ENCODE peak calls at places on chromosomes 11 and 22, in five cellular contexts. Y is testis, O is cardiac fibroblast, V is adrenal gland, G is psoas muscle. Q is an unnamed sample.

GRCh38 chr22:25564979-25565677 is 653 bp downstream of the GRK3 start:
- DNase-seq in Y (peak; percentile 26), O (peak; percentile 26), V (peak; percentile 39), G (peak; percentile 59), Q (peak; percentile 40)

GRCh38 chr11:98728421-98728820 is 292.3 kb upstream of the CNTN5 start:
- DNase-seq in Y (no peak), O (no peak), V (no peak), G (no peak), Q (no peak)

GRCh38 chr11:103633037-103633788 is 403.2 kb upstream of the DDI1 start:
- DNase-seq in Y (no peak), O (peak; percentile 41), V (no peak), G (no peak), Q (peak; percentile 61)

GRCh38 chr22:23375031-23375827 is 194.9 kb downstream of the BCR start:
- DNase-seq in Y (no peak), O (no peak), V (no peak), G (no peak), Q (no peak)

GRCh38 chr22:46582281-46582811 is 37.8 kb upstream of the GRAMD4 start:
- DNase-seq in Y (no peak), O (no peak), V (peak; percentile 5), G (peak; percentile 48), Q (no peak)

GRCh38 chr22:29152381-29153138 is 53.1 kb upstream of the EMID1 start:
- DNase-seq in Y (peak; percentile 58), O (no peak), V (peak; percentile 34), G (no peak), Q (no peak)

GRCh38 chr11:40029406-40029805 is 1430.0 kb downstream of the LRRC4C start:
- DNase-seq in Y (peak; percentile 15), O (no peak), V (no peak), G (no peak), Q (no peak)

GRCh38 chr11:21933095-21933494 is 259.8 kb upstream of the ANO5 start:
- DNase-seq in Y (no peak), O (peak; percentile 8), V (no peak), G (no peak), Q (no peak)

GRCh38 chr11:69642549-69642912 is 1.6 kb downstream of the CCND1 start:
- DNase-seq in Y (no peak), O (no peak), V (peak; percentile 39), G (no peak), Q (no peak)

GRCh38 chr22:29750559-29750958 is 16.2 kb downstream of the ZMAT5 start:
- DNase-seq in Y (no peak), O (no peak), V (peak; percentile 50), G (no peak), Q (no peak)

GRCh38 chr22:36740716-36741115 is 35.2 kb downstream of the IFT27 start:
- DNase-seq in Y (no peak), O (no peak), V (no peak), G (no peak), Q (no peak)

GRCh38 chr11:10429526-10429925 is 25.5 kb upstream of the AMPD3 start:
- DNase-seq in Y (no peak), O (no peak), V (no peak), G (no peak), Q (no peak)

GRCh38 chr11:94880216-94880615 is 93.1 kb downstream of the CWC15 start:
- DNase-seq in Y (no peak), O (peak; percentile 43), V (no peak), G (no peak), Q (no peak)

GRCh38 chr11:44610556-44610955 is 45.1 kb downstream of the CD82 start:
- DNase-seq in Y (no peak), O (no peak), V (no peak), G (no peak), Q (no peak)
- H3K4me3 ChIP-seq in Y (no peak overlapping the region), O (no peak overlapping the region), V (no peak overlapping the region), G (no peak overlapping the region), Q (no peak overlapping the region)

GRCh38 chr11:14974723-14975587 is 2.8 kb upstream of the CALCA start:
- DNase-seq in Y (peak; percentile 70), O (peak; percentile 57), V (peak; percentile 14), G (no peak), Q (peak; percentile 72)
- TF ChIP-seq CTCF in Y (peak; percentile 17), O (peak; percentile 78), V (peak; percentile 19), G (peak; percentile 56), Q (peak; percentile 40)

GRCh38 chr22:22089459-22090308 is 107.1 kb upstream of the TOP3B start:
- DNase-seq in Y (no peak), O (no peak), V (no peak), G (no peak), Q (no peak)

GRCh38 chr22:22086501-22087158 is 104.0 kb upstream of the TOP3B start:
- DNase-seq in Y (no peak), O (peak; percentile 31), V (no peak), G (no peak), Q (no peak)

GRCh38 chr22:22085702-22086500 is 103.3 kb upstream of the TOP3B start:
- DNase-seq in Y (no peak), O (peak; percentile 64), V (peak; percentile 16), G (no peak), Q (peak; percentile 31)

GRCh38 chr22:22088658-22089458 is 106.3 kb upstream of the TOP3B start:
- DNase-seq in Y (no peak), O (no peak), V (no peak), G (no peak), Q (no peak)

DNA sequence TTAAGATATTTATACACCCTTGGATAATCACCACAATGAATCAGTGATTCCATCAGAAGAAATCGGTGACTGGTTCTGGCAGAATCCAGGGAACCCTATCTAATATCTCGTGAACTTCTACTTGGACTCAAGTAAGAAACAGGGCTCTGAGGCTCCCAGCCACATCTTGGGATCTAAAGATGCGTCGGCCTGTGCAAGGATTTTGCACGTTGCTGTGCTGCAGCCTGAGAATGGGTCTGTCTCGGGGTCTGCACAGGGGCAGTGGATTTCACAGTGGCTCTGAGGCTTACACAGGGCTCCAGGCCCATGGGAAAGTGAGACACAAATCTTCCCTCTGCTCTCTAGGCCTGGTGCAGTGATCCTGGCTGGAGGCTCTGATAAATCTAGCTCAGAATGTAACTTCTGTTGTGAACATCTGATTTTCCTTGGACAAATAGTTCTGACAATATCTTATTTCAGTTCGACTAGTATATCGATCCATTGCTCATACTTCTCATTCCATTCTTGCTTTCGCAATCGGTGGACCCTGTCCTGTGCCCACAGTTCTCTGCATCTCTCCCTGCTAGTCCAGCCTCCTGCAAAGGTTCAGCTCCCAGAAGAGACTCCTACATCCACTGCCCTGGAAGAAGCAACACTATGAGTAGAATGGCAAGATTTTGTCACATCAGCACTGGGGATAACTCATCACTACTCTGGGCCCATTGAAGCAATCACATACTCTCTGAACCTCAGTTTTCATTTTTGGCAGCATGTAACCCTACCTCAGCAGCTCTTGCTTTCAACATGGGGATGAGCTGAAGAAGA is 105.5 kb upstream of the TOP3B start:
- DNase-seq in Y (no peak), O (no peak), V (no peak), G (no peak), Q (no peak)
- H3K4me3 ChIP-seq in Y (no peak overlapping the region), O (no peak overlapping the region), V (no peak overlapping the region), G (no peak overlapping the region), Q (no peak overlapping the region)

DNA sequence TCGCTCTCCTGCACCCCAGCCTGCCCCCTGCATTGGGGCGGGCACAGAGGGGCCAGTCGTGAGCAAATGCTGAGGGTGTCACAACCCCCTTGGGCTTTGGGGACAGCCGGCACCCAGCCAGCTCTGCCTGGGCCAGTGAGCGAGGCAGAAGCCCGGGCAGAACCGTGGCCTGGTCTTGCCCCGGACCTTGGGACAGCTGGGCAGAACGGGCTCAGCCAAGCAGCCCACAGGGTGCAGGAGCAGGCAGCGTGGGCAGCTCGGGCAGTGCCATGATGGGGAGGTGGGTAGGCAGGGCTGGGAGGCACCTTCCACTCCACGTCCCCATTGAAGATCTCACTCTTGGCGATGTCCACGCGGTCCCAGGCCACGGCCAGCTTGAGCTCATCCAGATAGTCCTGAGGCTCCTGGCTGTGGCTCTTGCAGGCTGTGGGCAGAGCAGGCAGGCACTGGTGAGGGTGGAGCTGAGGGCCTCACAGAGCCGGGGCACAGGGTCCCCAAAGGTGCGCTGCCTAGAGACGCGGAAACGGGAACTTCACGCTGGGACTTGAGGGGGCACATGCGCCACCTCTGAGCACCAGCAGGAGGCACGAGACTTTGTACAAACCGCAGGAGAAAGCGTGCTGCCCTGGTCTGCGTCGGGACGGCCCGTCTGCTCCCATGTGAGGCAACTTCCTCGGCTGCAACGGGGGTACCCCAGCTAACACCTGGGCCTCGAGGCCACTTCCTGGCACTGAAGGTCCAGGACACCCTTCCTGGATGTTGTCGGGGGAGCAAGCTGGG is 15.2 kb downstream of the TSSC4 start:
- DNase-seq in Y (no peak), O (no peak), V (no peak), G (no peak), Q (no peak)
- TF ChIP-seq CTCF in Y (no peak), O (no peak), V (no peak), G (no peak), Q (no peak)

GRCh38 chr22:27775698-27776409 is 25.7 kb downstream of the MN1 start:
- DNase-seq in Y (no peak), O (no peak), V (no peak), G (no peak), Q (no peak)
- H3K4me3 ChIP-seq in Y (no peak overlapping the region), O (no peak overlapping the region), V (no peak overlapping the region), G (peak overlapping the region; percentile 40), Q (no peak overlapping the region)